ENCODE peak calls at places on chromosomes 3 and 15, in five cellular contexts. One of them, this sample, is unnamed.

GRCh38 chr15:28995193-28995592 is 109.4 kb downstream of the APBA2 start:
- DNase-seq in pancreas: no peak
- DNase-seq in K562: no peak
- DNase-seq in gastrocnemius medialis: no peak
- DNase-seq in fibroblast of pulmonary artery: no peak
- DNase-seq in this sample: no peak

GRCh38 chr3:154120903-154121235 is 321 bp upstream of the ARHGEF26 start:
- DNase-seq in gastrocnemius medialis: no peak
- DNase-seq in pancreas: no peak
- DNase-seq in fibroblast of pulmonary artery: no peak
- DNase-seq in K562: no peak
- DNase-seq in this sample: peak

GRCh38 chr3:127059032-127059560 is 76.2 kb downstream of the PLXNA1 start:
- DNase-seq in gastrocnemius medialis: no peak
- DNase-seq in fibroblast of pulmonary artery: no peak
- DNase-seq in K562: no peak
- DNase-seq in pancreas: no peak
- DNase-seq in this sample: peak

GRCh38 chr15:30649952-30650929 is 24.3 kb downstream of the ARHGAP11B start:
- DNase-seq in K562: no peak
- DNase-seq in fibroblast of pulmonary artery: peak
- DNase-seq in gastrocnemius medialis: no peak
- DNase-seq in pancreas: no peak
- DNase-seq in this sample: peak

GRCh38 chr15:75947117-75947516 is 43.4 kb downstream of the FBXO22 start:
- DNase-seq in gastrocnemius medialis: no peak
- DNase-seq in pancreas: no peak
- DNase-seq in fibroblast of pulmonary artery: peak
- DNase-seq in K562: no peak
- DNase-seq in this sample: peak

GRCh38 chr15:65335278-65336055 is 31.0 kb downstream of the RNU5B-1 start:
- DNase-seq in gastrocnemius medialis: no peak
- DNase-seq in pancreas: no peak
- DNase-seq in fibroblast of pulmonary artery: no peak
- DNase-seq in K562: no peak
- DNase-seq in this sample: no peak

GRCh38 chr3:196499061-196499460 is 4.5 kb downstream of the RNF168 start:
- DNase-seq in gastrocnemius medialis: peak
- DNase-seq in K562: no peak
- DNase-seq in fibroblast of pulmonary artery: peak
- DNase-seq in pancreas: no peak
- DNase-seq in this sample: peak

GRCh38 chr3:99961756-99962515 is 144.3 kb downstream of the CMSS1 start:
- DNase-seq in K562: no peak
- DNase-seq in fibroblast of pulmonary artery: no peak
- DNase-seq in pancreas: no peak
- DNase-seq in gastrocnemius medialis: no peak
- DNase-seq in this sample: no peak

GRCh38 chr3:66554178-66554577 is 53.4 kb upstream of the LRIG1 start:
- DNase-seq in gastrocnemius medialis: no peak
- DNase-seq in fibroblast of pulmonary artery: peak
- DNase-seq in K562: no peak
- DNase-seq in pancreas: no peak
- DNase-seq in this sample: peak

GRCh38 chr15:48109856-48110531 is 10.8 kb upstream of the SLC24A5 start:
- DNase-seq in pancreas: no peak
- DNase-seq in K562: no peak
- DNase-seq in gastrocnemius medialis: no peak
- DNase-seq in fibroblast of pulmonary artery: no peak
- DNase-seq in this sample: no peak

GRCh38 chr3:56753206-56753605 is 48.5 kb downstream of the ARHGEF3 start:
- DNase-seq in K562: no peak
- DNase-seq in fibroblast of pulmonary artery: peak
- DNase-seq in pancreas: no peak
- DNase-seq in gastrocnemius medialis: no peak
- DNase-seq in this sample: peak

GRCh38 chr15:29018406-29018805 is 132.6 kb downstream of the APBA2 start:
- DNase-seq in gastrocnemius medialis: no peak
- DNase-seq in pancreas: no peak
- DNase-seq in fibroblast of pulmonary artery: no peak
- DNase-seq in K562: no peak
- DNase-seq in this sample: no peak

GRCh38 chr3:179324270-179324754 is 1.5 kb downstream of the ZNF639 start:
- DNase-seq in pancreas: no peak
- DNase-seq in K562: peak
- DNase-seq in fibroblast of pulmonary artery: peak
- DNase-seq in gastrocnemius medialis: no peak
- DNase-seq in this sample: peak

GRCh38 chr3:113649169-113649833 is 47.1 kb downstream of the USF3 start:
- DNase-seq in K562: no peak
- DNase-seq in fibroblast of pulmonary artery: no peak
- DNase-seq in gastrocnemius medialis: no peak
- DNase-seq in pancreas: no peak
- DNase-seq in this sample: no peak

GRCh38 chr3:8872291-8872690 is 91.0 kb downstream of the RAD18 start:
- DNase-seq in K562: no peak
- DNase-seq in pancreas: no peak
- DNase-seq in gastrocnemius medialis: no peak
- DNase-seq in fibroblast of pulmonary artery: no peak
- DNase-seq in this sample: no peak

GRCh38 chr3:79421273-79421672 is 346.5 kb downstream of the ROBO1 start:
- DNase-seq in gastrocnemius medialis: no peak
- DNase-seq in fibroblast of pulmonary artery: no peak
- DNase-seq in pancreas: no peak
- DNase-seq in K562: no peak
- DNase-seq in this sample: no peak

GRCh38 chr15:71452893-71453292 is 337.6 kb downstream of the THSD4 start:
- DNase-seq in K562: no peak
- DNase-seq in fibroblast of pulmonary artery: no peak
- DNase-seq in gastrocnemius medialis: no peak
- DNase-seq in pancreas: no peak
- DNase-seq in this sample: no peak

GRCh38 chr15:71809346-71809745 is 1.0 kb upstream of the NR2E3 start:
- DNase-seq in K562: no peak
- DNase-seq in fibroblast of pulmonary artery: no peak
- DNase-seq in pancreas: no peak
- DNase-seq in gastrocnemius medialis: no peak
- DNase-seq in this sample: no peak

GRCh38 chr3:126551066-126551838 is 7.5 kb downstream of the C3orf22 start:
- DNase-seq in pancreas: no peak
- DNase-seq in fibroblast of pulmonary artery: no peak
- DNase-seq in gastrocnemius medialis: no peak
- DNase-seq in K562: no peak
- DNase-seq in this sample: no peak

GRCh38 chr3:67109651-67110204 is 111.6 kb downstream of the KBTBD8 start:
- DNase-seq in gastrocnemius medialis: no peak
- DNase-seq in fibroblast of pulmonary artery: peak
- DNase-seq in pancreas: no peak
- DNase-seq in K562: peak
- DNase-seq in this sample: peak

DNA sequence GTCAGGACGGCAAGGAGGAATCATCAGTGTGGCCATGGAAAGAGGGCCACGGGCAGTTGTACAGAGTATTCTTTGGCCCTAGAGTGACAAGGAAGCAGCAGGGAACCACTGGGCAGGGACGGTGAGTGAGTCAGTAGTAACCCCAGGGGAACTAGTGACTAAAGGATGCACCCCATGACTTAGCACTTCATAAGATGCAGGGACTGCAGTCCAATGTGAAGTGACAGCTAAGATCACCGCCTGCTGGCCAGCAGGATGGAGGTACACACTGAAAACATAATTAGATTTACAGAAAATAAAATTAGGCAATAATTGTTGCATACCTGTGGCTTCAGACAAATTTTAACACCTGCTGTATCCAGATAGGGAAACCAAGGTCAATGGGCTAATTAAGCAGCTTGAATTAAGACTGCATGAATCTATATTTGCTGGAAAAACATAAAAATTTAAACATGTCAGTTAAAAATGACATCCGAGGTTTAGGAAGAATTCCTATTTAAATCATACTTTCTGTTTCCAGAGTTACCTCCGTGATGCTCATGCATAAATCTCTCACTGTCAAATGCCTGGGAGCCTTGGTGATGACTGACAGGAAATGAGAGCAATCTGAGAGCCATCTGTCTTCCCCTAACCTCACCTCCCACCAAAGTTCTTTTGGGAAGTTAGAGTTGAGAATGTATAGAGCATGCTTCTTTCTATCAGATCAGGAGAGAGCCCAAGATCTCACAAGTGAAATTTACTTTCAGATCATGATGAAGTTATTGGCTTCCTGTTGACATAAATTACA is 56.5 kb downstream of the DCLK3 start:
- DNase-seq in gastrocnemius medialis: no peak
- DNase-seq in K562: peak
- DNase-seq in pancreas: no peak
- DNase-seq in fibroblast of pulmonary artery: peak
- DNase-seq in this sample: peak
- TF ChIP-seq CTCF in gastrocnemius medialis: no peak
- TF ChIP-seq CTCF in K562: peak
- TF ChIP-seq CTCF in pancreas: no peak
- TF ChIP-seq CTCF in fibroblast of pulmonary artery: peak
- TF ChIP-seq CTCF in this sample: peak

DNA sequence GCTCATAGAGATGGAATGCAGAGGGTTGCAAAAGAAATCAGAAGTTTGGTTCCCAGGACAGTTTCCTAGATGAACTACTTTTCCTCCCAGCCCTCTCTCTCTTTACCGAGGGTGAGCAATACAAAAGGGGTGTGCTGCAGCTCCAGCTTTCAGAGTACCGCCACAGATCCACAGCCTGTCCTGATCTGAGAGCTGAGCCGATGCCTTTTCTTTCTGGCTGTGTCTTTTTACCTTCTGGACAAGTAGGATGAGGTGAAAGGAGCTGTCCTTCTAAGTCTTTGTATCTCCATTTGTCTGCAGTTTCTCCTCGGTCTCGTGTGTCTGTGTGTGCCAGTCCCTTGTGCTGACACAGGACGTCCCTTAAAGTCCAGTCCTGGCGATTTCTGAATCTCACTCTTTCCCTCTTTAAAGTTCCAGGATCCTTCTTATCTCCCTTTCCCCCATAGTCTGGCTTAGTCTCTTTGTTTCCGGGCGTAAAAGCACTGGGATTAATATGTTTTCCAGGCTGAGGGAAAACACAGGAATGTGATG is 545 bp downstream of the CCDC80 start:
- DNase-seq in fibroblast of pulmonary artery: peak
- DNase-seq in pancreas: no peak
- DNase-seq in K562: no peak
- DNase-seq in gastrocnemius medialis: no peak
- DNase-seq in this sample: peak
- H3K4me3 ChIP-seq in fibroblast of pulmonary artery: peak
- H3K4me3 ChIP-seq in pancreas: peak
- H3K4me3 ChIP-seq in K562: no peak
- H3K4me3 ChIP-seq in gastrocnemius medialis: peak
- H3K4me3 ChIP-seq in this sample: peak

GRCh38 chr15:88664151-88664778 is 25.4 kb downstream of the ISG20 start:
- DNase-seq in gastrocnemius medialis: no peak
- DNase-seq in pancreas: no peak
- DNase-seq in K562: no peak
- DNase-seq in fibroblast of pulmonary artery: no peak
- DNase-seq in this sample: no peak
- TF ChIP-seq CTCF in gastrocnemius medialis: no peak
- TF ChIP-seq CTCF in pancreas: no peak
- TF ChIP-seq CTCF in K562: peak
- TF ChIP-seq CTCF in fibroblast of pulmonary artery: peak
- TF ChIP-seq CTCF in this sample: no peak

DNA sequence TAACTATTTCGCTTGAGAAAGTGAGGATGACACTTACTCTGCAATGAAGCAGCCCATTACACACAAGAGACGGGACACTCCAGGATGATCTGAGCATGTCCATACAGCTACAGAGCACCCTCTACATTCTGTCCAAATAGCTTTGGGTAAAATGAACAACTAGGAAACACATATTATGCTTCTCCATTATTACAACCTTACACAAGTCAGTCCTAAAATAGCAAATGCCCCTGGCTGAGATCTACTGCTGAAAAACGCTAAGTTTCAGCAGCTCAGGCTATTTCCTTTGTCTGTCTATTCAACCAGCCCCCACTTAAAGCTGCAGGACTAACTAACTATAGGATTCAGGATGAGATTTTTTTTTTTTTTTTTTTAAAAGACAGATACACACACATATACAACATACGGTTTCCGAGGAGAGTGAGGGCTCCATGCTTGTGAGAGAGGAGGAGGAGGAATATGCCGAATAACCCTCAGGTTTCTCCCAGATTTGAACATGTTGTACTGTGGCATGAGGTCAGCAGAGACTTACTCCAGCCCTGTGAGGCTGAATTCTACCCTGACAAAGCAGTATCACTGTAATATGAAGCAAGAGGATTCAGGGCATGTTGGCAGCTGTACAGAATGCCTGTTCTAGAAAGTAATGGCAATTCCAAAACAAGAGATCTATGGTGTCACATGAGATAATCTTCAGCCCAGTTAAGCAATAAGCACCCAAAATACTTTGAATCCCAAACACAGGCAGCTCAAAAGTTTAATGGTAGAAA is 117.3 kb upstream of the PLXND1 start:
- DNase-seq in gastrocnemius medialis: peak
- DNase-seq in K562: no peak
- DNase-seq in fibroblast of pulmonary artery: peak
- DNase-seq in pancreas: no peak
- DNase-seq in this sample: peak
- H3K4me3 ChIP-seq in gastrocnemius medialis: peak
- H3K4me3 ChIP-seq in K562: no peak
- H3K4me3 ChIP-seq in fibroblast of pulmonary artery: peak
- H3K4me3 ChIP-seq in pancreas: no peak
- H3K4me3 ChIP-seq in this sample: no peak

DNA sequence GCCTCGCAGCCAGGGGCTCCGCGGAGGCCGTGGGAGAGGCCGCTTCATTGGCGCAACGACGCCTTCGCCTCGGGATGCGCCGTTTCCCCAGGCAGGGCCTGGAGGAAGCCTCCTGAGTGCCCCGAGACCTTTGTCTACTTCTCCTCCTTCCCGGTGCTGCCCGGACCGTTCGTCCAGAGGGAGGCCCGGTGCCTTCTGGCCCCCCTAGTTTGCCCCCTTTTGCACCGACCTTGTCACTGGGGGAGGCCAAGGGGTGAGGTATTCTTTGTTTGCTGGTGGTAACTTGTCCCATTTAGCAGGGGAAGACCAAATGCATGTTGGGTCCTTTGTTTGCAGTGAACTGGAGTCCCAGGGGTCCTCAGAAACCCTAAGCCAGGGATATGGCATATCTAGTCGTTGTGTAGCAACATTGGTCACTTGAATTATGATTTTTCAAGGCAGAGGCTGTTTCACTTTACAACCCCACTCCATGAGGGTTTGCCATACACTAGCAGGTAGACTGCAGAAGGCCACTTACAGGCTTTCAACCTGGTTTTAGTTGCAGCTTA is 614 bp downstream of the DHX30 start:
- DNase-seq in pancreas: no peak
- DNase-seq in K562: no peak
- DNase-seq in gastrocnemius medialis: no peak
- DNase-seq in fibroblast of pulmonary artery: no peak
- DNase-seq in this sample: no peak
- TF ChIP-seq CTCF in pancreas: no peak
- TF ChIP-seq CTCF in K562: no peak
- TF ChIP-seq CTCF in gastrocnemius medialis: no peak
- TF ChIP-seq CTCF in fibroblast of pulmonary artery: no peak
- TF ChIP-seq CTCF in this sample: no peak

DNA sequence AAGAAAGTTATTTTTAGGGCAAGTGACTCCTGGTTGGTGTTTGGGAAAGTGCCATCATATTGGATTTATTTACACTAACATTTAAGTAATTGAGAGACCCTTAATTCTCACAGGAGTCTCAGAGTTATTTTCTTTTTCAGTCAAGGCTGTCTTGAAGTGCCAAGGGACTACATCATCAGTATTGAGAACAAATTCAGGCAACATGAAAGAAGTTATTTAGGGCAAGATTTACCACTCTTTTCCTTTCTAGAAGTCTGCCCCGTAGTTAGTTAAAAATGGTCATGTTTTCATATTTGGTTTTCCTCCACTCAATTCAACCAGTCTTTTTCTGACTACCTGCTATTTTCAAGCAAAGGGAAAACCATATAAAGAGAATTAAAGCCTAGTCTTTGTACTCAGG is 6.1 kb downstream of the B4GALT4 start:
- DNase-seq in K562: no peak
- DNase-seq in pancreas: no peak
- DNase-seq in gastrocnemius medialis: no peak
- DNase-seq in fibroblast of pulmonary artery: no peak
- DNase-seq in this sample: no peak
- H3K4me3 ChIP-seq in K562: no peak
- H3K4me3 ChIP-seq in pancreas: no peak
- H3K4me3 ChIP-seq in gastrocnemius medialis: no peak
- H3K4me3 ChIP-seq in fibroblast of pulmonary artery: no peak
- H3K4me3 ChIP-seq in this sample: no peak

This sample was measured in fibroblast of mammary gland.